ENCODE peak calls at places on chromosomes 3 and 15, in six cellular contexts. A is SK-N-SH, C is body of pancreas, F is lung, S is neural progenitor cell, P is breast epithelium. Z is an unnamed sample.

GRCh38 chr15:78949461-78949860 is 4.6 kb upstream of the CTSH start:
- DNase-seq in A (no peak), C (peak; percentile 53), F (no peak), S (no peak), P (no peak), Z (no peak)

GRCh38 chr3:12131351-12131750 is 27.4 kb downstream of the TIMP4 start:
- DNase-seq in A (peak; percentile 21), C (no peak), F (no peak), S (no peak), P (no peak), Z (no peak)

GRCh38 chr3:67648701-67649100 is 5.7 kb downstream of the SUCLG2 start:
- DNase-seq in A (no peak), C (no peak), F (no peak), S (no peak), P (no peak), Z (peak; percentile 33)

GRCh38 chr3:141414141-141414689 is 45.9 kb downstream of the ZBTB38 start:
- DNase-seq in A (no peak), C (no peak), F (no peak), S (no peak), P (no peak), Z (no peak)

GRCh38 chr3:189674249-189674913 is 43.2 kb downstream of the TP63 start:
- DNase-seq in A (no peak), C (no peak), F (no peak), S (no peak), P (no peak), Z (no peak)

GRCh38 chr15:25481208-25481862 is 42.5 kb upstream of the UBE3A start:
- DNase-seq in A (peak; percentile 36), C (peak; percentile 3), F (no peak), S (peak; percentile 85), P (no peak), Z (no peak)

GRCh38 chr3:135008326-135008725 is 213.3 kb downstream of the EPHB1 start:
- DNase-seq in A (no peak), C (no peak), F (no peak), S (no peak), P (no peak), Z (no peak)

GRCh38 chr15:48515497-48515896 is 130.0 kb downstream of the FBN1 start:
- DNase-seq in A (no peak), C (no peak), F (no peak), S (no peak), P (no peak), Z (no peak)

GRCh38 chr3:58392191-58392590 is 41.4 kb downstream of the PDHB start:
- DNase-seq in A (no peak), C (no peak), F (no peak), S (no peak), P (no peak), Z (no peak)

GRCh38 chr15:58179741-58180381 is 41.7 kb downstream of the AQP9 start:
- DNase-seq in A (no peak), C (no peak), F (no peak), S (no peak), P (no peak), Z (no peak)

GRCh38 chr3:187838016-187838535 is 92.8 kb upstream of the BCL6 start:
- DNase-seq in A (no peak), C (no peak), F (no peak), S (no peak), P (no peak), Z (no peak)

GRCh38 chr3:182294256-182294655 is 499.0 kb upstream of the ATP11B start:
- DNase-seq in A (no peak), C (no peak), F (no peak), S (no peak), P (no peak), Z (no peak)

GRCh38 chr3:14725015-14725431 is 50.1 kb downstream of the C3orf20 start:
- DNase-seq in A (no peak), C (peak; percentile 38), F (no peak), S (no peak), P (no peak), Z (no peak)

GRCh38 chr15:77033729-77034619 is 36.9 kb downstream of the TSPAN3 start:
- DNase-seq in A (peak; percentile 22), C (peak; percentile 2), F (no peak), S (no peak), P (no peak), Z (no peak)

GRCh38 chr15:35736150-35736549 is 190.2 kb upstream of the DPH6 start:
- DNase-seq in A (no peak), C (peak; percentile 31), F (no peak), S (no peak), P (no peak), Z (peak; percentile 5)

GRCh38 chr15:37098468-37099320 is 1.7 kb downstream of the MEIS2 start:
- DNase-seq in A (peak; percentile 53), C (no peak), F (no peak), S (peak; percentile 77), P (no peak), Z (peak; percentile 42)

GRCh38 chr15:84988909-84989644 is 7.4 kb downstream of the PDE8A start:
- DNase-seq in A (no peak), C (no peak), F (no peak), S (no peak), P (no peak), Z (no peak)

GRCh38 chr3:177679568-177680441 is 482.5 kb upstream of the TBL1XR1 start:
- DNase-seq in A (peak; percentile 65), C (no peak), F (no peak), S (peak; percentile 22), P (no peak), Z (peak; percentile 24)

GRCh38 chr3:88988906-88989305 is 118.5 kb upstream of the EPHA3 start:
- DNase-seq in A (no peak), C (no peak), F (no peak), S (no peak), P (no peak), Z (no peak)

GRCh38 chr3:18946524-18946923 is 201.8 kb upstream of the KCNH8 start:
- DNase-seq in A (no peak), C (no peak), F (no peak), S (peak; percentile 24), P (no peak), Z (no peak)

GRCh38 chr15:73239564-73240208 is 129.1 kb downstream of the HCN4 start:
- DNase-seq in A (peak; percentile 30), C (no peak), F (no peak), S (peak; percentile 22), P (no peak), Z (no peak)

GRCh38 chr15:68265674-68266073 is 11.9 kb upstream of the FEM1B start:
- DNase-seq in A (no peak), C (no peak), F (no peak), S (no peak), P (no peak), Z (no peak)
- H3K4me3 ChIP-seq in A (no peak overlapping the region), C (no peak overlapping the region), F (no peak overlapping the region), S (no peak overlapping the region), P (no peak overlapping the region), Z (no peak overlapping the region)

GRCh38 chr3:120764206-120764605 is 21.7 kb downstream of the GTF2E1 start:
- DNase-seq in A (no peak), C (no peak), F (no peak), S (no peak), P (no peak), Z (no peak)
- H3K27ac ChIP-seq in A (no peak overlapping the region), C (no peak overlapping the region), F (no peak overlapping the region), S (no peak overlapping the region), P (no peak overlapping the region), Z (no peak overlapping the region)

GRCh38 chr3:46982581-46982980 is 3.1 kb downstream of the NBEAL2 start:
- DNase-seq in A (no peak), C (no peak), F (no peak), S (no peak), P (no peak), Z (no peak)
- H3K4me1 ChIP-seq in A (no peaks in the 10 kb centered on the region), C (peaks cover 62% of the 10 kb centered on the region), F (no peaks in the 10 kb centered on the region), S (peaks cover 5% of the 10 kb centered on the region), P (peaks cover 8% of the 10 kb centered on the region), Z (peaks cover 7% of the 10 kb centered on the region)

GRCh38 chr3:186096295-186096694 is 12.6 kb downstream of the ETV5 start:
- DNase-seq in A (no peak), C (no peak), F (no peak), S (peak; percentile 38), P (no peak), Z (no peak)

GRCh38 chr3:186097663-186098451 is 11.0 kb downstream of the ETV5 start:
- DNase-seq in A (peak; percentile 84), C (peak; percentile 96), F (peak; percentile 85), S (peak; percentile 95), P (no peak), Z (peak; percentile 83)

GRCh38 chr3:186098740-186099139 is 10.1 kb downstream of the ETV5 start:
- DNase-seq in A (no peak), C (no peak), F (no peak), S (no peak), P (no peak), Z (no peak)

GRCh38 chr3:186095584-186096061 is 13.3 kb downstream of the ETV5 start:
- DNase-seq in A (no peak), C (peak; percentile 27), F (no peak), S (no peak), P (no peak), Z (peak; percentile 70)

DNA sequence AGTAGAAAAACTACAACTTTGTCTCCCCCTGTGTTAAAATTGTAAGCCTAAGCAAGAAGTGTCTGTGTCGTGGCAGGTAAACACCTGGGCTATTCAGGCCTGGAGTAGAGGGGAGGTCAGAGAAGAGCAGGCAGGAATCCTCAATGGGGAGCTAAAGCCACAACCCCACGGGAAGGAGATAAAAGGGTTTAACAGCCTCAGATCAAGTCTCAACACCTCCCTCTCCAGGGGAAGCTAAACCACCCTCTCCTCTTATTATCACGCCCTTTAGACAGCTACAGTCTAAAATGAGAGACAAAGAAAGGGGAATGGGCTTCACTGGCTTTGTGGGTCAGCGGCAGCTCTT is 11.6 kb downstream of the ETV5 start:
- DNase-seq in A (no peak), C (no peak), F (no peak), S (no peak), P (no peak), Z (no peak)
- H3K4me3 ChIP-seq in A (peak overlapping the region; percentile 59), C (no peak overlapping the region), F (no peak overlapping the region), S (peak overlapping the region; percentile 55), P (peak overlapping the region; percentile 38), Z (peak overlapping the region; percentile 2)

DNA sequence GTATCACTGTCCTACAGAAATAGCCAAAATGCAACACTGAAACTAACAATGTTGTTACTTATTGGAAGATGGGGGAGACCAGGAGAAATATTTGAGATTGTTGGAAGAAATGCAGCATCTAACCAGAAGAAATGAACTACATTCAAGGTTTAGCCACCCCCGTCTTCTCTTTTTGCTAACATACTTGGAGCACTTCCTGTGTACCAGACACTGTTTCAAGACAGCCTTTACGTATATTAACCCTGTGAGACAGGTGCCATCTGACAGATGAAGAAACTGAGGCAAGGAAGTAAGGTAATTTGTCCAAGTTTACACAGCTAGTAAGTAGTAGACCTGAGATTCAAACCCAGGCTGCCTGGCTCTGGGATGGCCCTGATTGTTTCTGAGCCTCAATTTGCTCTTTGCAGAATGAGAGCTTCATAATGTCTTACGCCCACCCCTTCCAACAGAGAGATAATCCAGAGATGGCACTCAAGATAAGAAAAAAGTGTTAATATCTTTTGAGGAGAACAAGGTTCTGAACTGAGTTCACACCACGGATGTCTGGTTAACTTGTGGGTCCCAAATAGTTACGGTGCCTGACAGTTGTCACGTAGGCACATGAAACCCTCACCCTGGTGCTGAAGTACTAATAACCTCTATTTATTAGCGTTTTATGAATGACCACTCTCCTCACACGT is 26.1 kb downstream of the RASGRP1 start:
- DNase-seq in A (no peak), C (no peak), F (no peak), S (no peak), P (no peak), Z (no peak)
- H3K27ac ChIP-seq in A (no peak overlapping the region), C (no peak overlapping the region), F (no peak overlapping the region), S (no peak overlapping the region), P (no peak overlapping the region), Z (no peak overlapping the region)